ENCODE peak calls at places on chromosomes 16 and 17, in nine cellular contexts. B, T, F, H, N, K, S, E and G are unnamed samples.
A peak's percentile ranks its signal among the peaks of the same experiment; 100 is the strongest.

GRCh38 chr16:58128181-58128631 is 975 bp downstream of the CFAP20 start:
- DNase-seq in N (no peak), K (no peak), F (no peak), T (no peak), B (no peak), H (no peak), S (no peak), E (no peak), G (no peak)

GRCh38 chr16:11034481-11034931 is 90.1 kb downstream of the CLEC16A start:
- DNase-seq in H (no peak), N (no peak), F (no peak), T (no peak), B (no peak), K (peak; percentile 91), S (no peak), E (no peak), G (no peak)

GRCh38 chr17:51135956-51136355 is 15.3 kb upstream of the SPAG9 start:
- DNase-seq in F (no peak), N (no peak), T (no peak), E (no peak), B (no peak), H (no peak), K (no peak), S (no peak), G (no peak)

GRCh38 chr16:75250089-75250808 is 1.2 kb downstream of the BCAR1 start:
- DNase-seq in F (peak; percentile 59), N (no peak), T (no peak), H (no peak), E (no peak), B (no peak), K (no peak), S (no peak), G (no peak)

GRCh38 chr16:69188716-69189115 is 1.8 kb downstream of the SNTB2 start:
- DNase-seq in F (peak; percentile 27), T (no peak), B (no peak), H (no peak), N (no peak), S (no peak), E (no peak), K (no peak), G (no peak)

GRCh38 chr17:81298991-81299733 is 4.1 kb upstream of the SLC38A10 start:
- DNase-seq in E (no peak), N (no peak), K (no peak), T (no peak), F (no peak), B (no peak), H (no peak), S (no peak), G (no peak)

GRCh38 chr16:57133101-57133500 is 40.7 kb downstream of the CPNE2 start:
- DNase-seq in T (no peak), S (no peak), K (no peak), E (no peak), F (no peak), N (no peak), H (no peak), B (no peak), G (no peak)

GRCh38 chr17:82978765-82979349 is 100.6 kb upstream of the METRNL start:
- DNase-seq in B (no peak), N (no peak), K (no peak), S (no peak), E (no peak), H (no peak), F (no peak), T (no peak), G (no peak)

GRCh38 chr17:17025621-17026020 is 16.6 kb upstream of the MPRIP start:
- DNase-seq in H (no peak), S (no peak), F (no peak), E (no peak), T (no peak), N (peak; percentile 37), K (no peak), B (no peak), G (no peak)

GRCh38 chr17:43892672-43892975 is 14.7 kb downstream of the MPP2 start:
- DNase-seq in T (no peak), N (no peak), E (no peak), S (no peak), F (no peak), K (no peak), B (no peak), H (no peak), G (no peak)

GRCh38 chr16:8887952-8888560 is 5.9 kb downstream of the LITAFD start:
- DNase-seq in K (no peak), T (no peak), E (peak; percentile 81), B (peak; percentile 48), F (no peak), N (peak; percentile 77), S (no peak), H (no peak), G (no peak)

GRCh38 chr17:79988163-79988971 is 47.3 kb downstream of the TBC1D16 start:
- DNase-seq in E (no peak), F (no peak), B (no peak), S (no peak), K (no peak), N (no peak), T (peak; percentile 83), H (no peak), G (no peak)

GRCh38 chr17:46995841-46996571 is 17.0 kb upstream of the RPRML start:
- DNase-seq in T (no peak), B (no peak), N (no peak), S (no peak), F (no peak), H (no peak), E (no peak), K (no peak), G (no peak)

GRCh38 chr16:11955713-11956123 is 9.3 kb upstream of the TNFRSF17 start:
- DNase-seq in S (no peak), K (peak; percentile 88), F (no peak), N (no peak), B (peak; percentile 30), T (no peak), H (no peak), E (no peak), G (no peak)

GRCh38 chr17:59769891-59770290 is 62.4 kb downstream of the VMP1 start:
- DNase-seq in T (no peak), E (no peak), N (no peak), H (no peak), S (no peak), F (no peak), B (no peak), K (no peak), G (no peak)

GRCh38 chr16:85069171-85069570 is 41.6 kb downstream of the KIAA0513 start:
- DNase-seq in K (no peak), B (no peak), T (no peak), S (no peak), F (no peak), H (no peak), N (no peak), E (no peak), G (no peak)
- TF ChIP-seq POLR2AphosphoS5 in K (no peak), B (no peak), T (no peak), S (no peak), F (no peak), H (no peak), N (no peak), E (no peak), G (no peak)

DNA sequence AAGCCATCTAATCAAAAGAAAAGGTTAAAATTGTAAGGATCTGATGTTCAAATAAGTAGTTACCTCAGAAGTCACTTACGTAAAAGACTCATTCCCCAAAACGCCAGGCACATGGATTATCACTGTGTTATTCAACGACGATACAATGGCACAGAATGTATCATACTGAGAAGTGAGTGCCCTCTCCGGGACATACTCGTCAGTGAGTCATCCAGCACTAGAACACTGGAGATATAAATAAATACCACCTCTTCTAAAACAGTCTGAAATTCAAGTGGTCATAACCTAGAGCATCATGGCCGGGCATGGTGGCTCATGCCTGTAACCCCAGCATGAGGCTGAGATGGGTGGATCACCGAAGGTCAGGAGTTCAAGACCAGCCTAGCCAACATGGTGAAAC is 24.9 kb downstream of the USP31 start:
- DNase-seq in B (no peak), S (no peak), K (no peak), H (no peak), F (no peak), N (no peak), E (no peak), T (no peak), G (no peak)
- TF ChIP-seq POLR2AphosphoS5 in B (no peak), S (no peak), K (no peak), H (no peak), F (no peak), N (no peak), E (no peak), T (no peak), G (no peak)

DNA sequence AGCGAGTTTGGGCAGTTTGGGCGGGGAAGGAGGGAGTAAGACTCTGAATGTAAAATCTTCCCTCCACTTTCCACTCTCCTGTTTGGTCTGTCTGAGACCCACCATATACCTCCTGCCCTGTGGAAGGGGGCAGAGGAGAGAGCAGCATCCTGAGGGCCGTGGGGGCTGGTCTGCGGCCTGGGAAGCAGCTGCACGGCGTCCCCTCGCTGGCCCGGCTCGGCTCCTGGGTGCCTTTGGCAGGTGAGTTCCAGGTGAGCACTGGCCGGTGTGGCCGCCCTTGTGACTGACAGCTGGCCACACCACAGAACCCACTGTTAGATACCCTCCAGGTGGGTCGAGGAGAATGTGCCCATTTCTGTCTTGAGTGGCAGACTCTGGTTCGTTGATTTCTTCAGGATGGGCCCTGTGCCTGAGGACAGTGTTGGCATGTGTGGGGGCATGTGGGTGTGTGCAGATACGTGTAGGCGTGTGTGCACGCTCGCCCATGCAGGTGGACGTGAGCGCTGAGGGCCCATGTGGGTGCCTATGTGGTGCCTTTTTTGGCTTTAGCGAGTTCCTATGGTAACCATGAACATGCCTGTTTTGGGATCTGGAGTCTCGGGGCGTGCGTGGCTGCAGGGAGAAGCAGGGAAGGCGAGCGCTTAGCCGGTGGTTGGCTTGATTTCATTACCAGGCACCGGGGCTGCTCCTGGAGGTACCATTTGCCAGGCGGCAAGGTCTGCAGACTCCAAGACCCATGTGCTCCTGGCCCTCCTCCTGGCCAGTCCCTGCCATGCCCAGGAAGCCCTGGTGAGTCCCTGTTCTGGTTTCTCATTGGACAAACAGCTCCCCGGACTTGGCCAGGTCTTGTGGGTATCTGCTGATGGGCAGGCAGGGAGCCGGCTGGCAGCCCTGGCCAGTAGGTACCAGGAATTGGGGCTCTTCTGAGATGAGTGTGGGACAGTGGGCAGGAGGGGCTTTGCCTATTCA is 12.4 kb downstream of the RAP1GAP2 start:
- DNase-seq in T (no peak), B (no peak), K (no peak), E (no peak), H (no peak), S (no peak), F (no peak), N (no peak), G (no peak)
- TF ChIP-seq POLR2AphosphoS5 in T (no peak), B (no peak), K (no peak), E (no peak), H (no peak), S (no peak), F (no peak), N (no peak), G (no peak)

DNA sequence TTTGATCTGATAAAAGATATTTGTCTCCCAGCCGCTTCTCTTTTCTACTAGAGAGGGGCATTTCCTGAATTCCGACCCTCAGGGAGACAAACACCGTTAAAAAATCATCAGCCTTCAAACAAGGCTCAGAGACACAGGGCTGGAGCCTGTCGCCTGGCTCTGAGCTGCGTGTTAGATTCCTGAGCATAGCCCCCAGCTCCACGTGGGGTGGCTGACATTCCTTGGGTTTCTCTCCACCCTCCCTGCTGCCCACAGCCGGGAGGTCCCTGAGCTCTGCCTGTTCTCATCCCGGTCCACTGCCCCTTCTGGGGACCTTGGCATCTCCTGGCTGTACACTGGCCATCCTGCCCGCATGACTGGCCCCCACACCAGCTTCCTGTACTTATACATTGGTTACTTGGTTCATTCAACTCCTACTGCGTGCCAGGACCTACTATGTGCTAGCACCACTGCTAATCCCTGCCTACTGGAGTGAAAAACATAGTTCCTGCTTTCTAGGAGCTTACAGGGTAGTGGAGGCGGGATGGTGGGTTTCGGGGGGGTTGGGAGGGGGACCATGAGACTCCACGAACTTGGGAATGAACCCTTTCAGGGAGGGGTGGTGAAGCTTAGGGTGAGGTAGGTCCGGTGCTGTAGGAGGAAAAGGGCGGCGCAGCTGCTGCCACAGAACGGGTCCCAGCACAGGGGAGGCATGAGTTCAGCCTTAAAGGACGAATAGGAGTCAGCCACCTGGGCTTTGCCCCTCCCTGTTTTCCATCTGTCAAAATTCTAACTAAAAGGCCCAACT is 52.1 kb upstream of the TMEM132E start:
- DNase-seq in K (no peak), B (no peak), T (no peak), F (no peak), S (no peak), H (no peak), N (no peak), E (peak; percentile 48), G (no peak)
- TF ChIP-seq POLR2AphosphoS5 in K (no peak), B (no peak), T (no peak), F (no peak), S (no peak), H (no peak), N (no peak), E (no peak), G (no peak)